ENCODE peak calls at places on chromosomes 16 and 17, in five cellular contexts. One of them, this sample, is unnamed.

GRCh38 chr16:16030449-16030848 is 81.0 kb downstream of the ABCC1 start:
- DNase-seq in SK-N-SH: no peak
- DNase-seq in K562: no peak
- DNase-seq in GM12878: no peak
- DNase-seq in HepG2: no peak
- DNase-seq in this sample: no peak

GRCh38 chr16:12618515-12618914 is 185.2 kb downstream of the CPPED1 start:
- DNase-seq in SK-N-SH: no peak
- DNase-seq in K562: no peak
- DNase-seq in GM12878: no peak
- DNase-seq in HepG2: no peak
- DNase-seq in this sample: no peak

GRCh38 chr17:50352693-50353599 is 7.0 kb downstream of the XYLT2 start:
- DNase-seq in SK-N-SH: no peak
- DNase-seq in K562: no peak
- DNase-seq in GM12878: no peak
- DNase-seq in HepG2: no peak
- DNase-seq in this sample: no peak

GRCh38 chr17:65324977-65325376 is 187.8 kb downstream of the RGS9 start:
- DNase-seq in SK-N-SH: no peak
- DNase-seq in K562: no peak
- DNase-seq in GM12878: no peak
- DNase-seq in HepG2: no peak
- DNase-seq in this sample: no peak

GRCh38 chr16:66188786-66189725 is 177.4 kb upstream of the CDH5 start:
- DNase-seq in SK-N-SH: no peak
- DNase-seq in K562: no peak
- DNase-seq in GM12878: no peak
- DNase-seq in HepG2: no peak
- DNase-seq in this sample: no peak

GRCh38 chr16:49754495-49755290 is 101.2 kb downstream of the ZNF423 start:
- DNase-seq in SK-N-SH: peak; percentile 50
- DNase-seq in K562: no peak
- DNase-seq in GM12878: no peak
- DNase-seq in HepG2: no peak
- DNase-seq in this sample: no peak

GRCh38 chr17:64632193-64632592 is 29.9 kb downstream of the SMURF2 start:
- DNase-seq in SK-N-SH: no peak
- DNase-seq in K562: no peak
- DNase-seq in GM12878: no peak
- DNase-seq in HepG2: no peak
- DNase-seq in this sample: no peak

GRCh38 chr16:5615868-5616642 is 518.5 kb upstream of the EEF2KMT start:
- DNase-seq in SK-N-SH: peak; percentile 84
- DNase-seq in K562: peak; percentile 89
- DNase-seq in GM12878: no peak
- DNase-seq in HepG2: peak; percentile 35
- DNase-seq in this sample: peak; percentile 76

GRCh38 chr17:40331743-40332641 is 23.0 kb downstream of the RARA start:
- DNase-seq in SK-N-SH: peak; percentile 97
- DNase-seq in K562: peak; percentile 32
- DNase-seq in GM12878: no peak
- DNase-seq in HepG2: no peak
- DNase-seq in this sample: no peak

GRCh38 chr17:64146418-64147109 is 16.6 kb upstream of the ERN1 start:
- DNase-seq in SK-N-SH: peak; percentile 73
- DNase-seq in K562: no peak
- DNase-seq in GM12878: no peak
- DNase-seq in HepG2: peak; percentile 52
- DNase-seq in this sample: no peak

GRCh38 chr17:11738151-11738550 is 139.9 kb downstream of the DNAH9 start:
- DNase-seq in SK-N-SH: no peak
- DNase-seq in K562: no peak
- DNase-seq in GM12878: no peak
- DNase-seq in HepG2: no peak
- DNase-seq in this sample: no peak

GRCh38 chr16:3999479-3999868 is 116.8 kb downstream of the ADCY9 start:
- DNase-seq in SK-N-SH: no peak
- DNase-seq in K562: no peak
- DNase-seq in GM12878: no peak
- DNase-seq in HepG2: no peak
- DNase-seq in this sample: peak; percentile 50

GRCh38 chr17:62787358-62787757 is 20.8 kb downstream of the MARCHF10 start:
- DNase-seq in SK-N-SH: no peak
- DNase-seq in K562: no peak
- DNase-seq in GM12878: no peak
- DNase-seq in HepG2: no peak
- DNase-seq in this sample: no peak

GRCh38 chr17:73646409-73647305 is 2.4 kb upstream of the SDK2 start:
- DNase-seq in SK-N-SH: peak; percentile 83
- DNase-seq in K562: no peak
- DNase-seq in GM12878: no peak
- DNase-seq in HepG2: peak; percentile 21
- DNase-seq in this sample: no peak

GRCh38 chr17:68704897-68705296 is 103.7 kb upstream of the FAM20A start:
- DNase-seq in SK-N-SH: no peak
- DNase-seq in K562: no peak
- DNase-seq in GM12878: no peak
- DNase-seq in HepG2: no peak
- DNase-seq in this sample: no peak

GRCh38 chr17:36768355-36768754 is 167.0 kb downstream of the MRM1 start:
- DNase-seq in SK-N-SH: no peak
- DNase-seq in K562: peak; percentile 34
- DNase-seq in GM12878: no peak
- DNase-seq in HepG2: no peak
- DNase-seq in this sample: no peak

GRCh38 chr16:3328643-3329042 is 23.3 kb downstream of the ZNF75A start:
- DNase-seq in SK-N-SH: no peak
- DNase-seq in K562: no peak
- DNase-seq in GM12878: no peak
- DNase-seq in HepG2: peak; percentile 66
- DNase-seq in this sample: no peak

GRCh38 chr16:20844054-20844453 is 37.7 kb downstream of the REXO5 start:
- DNase-seq in SK-N-SH: no peak
- DNase-seq in K562: no peak
- DNase-seq in GM12878: no peak
- DNase-seq in HepG2: no peak
- DNase-seq in this sample: no peak

GRCh38 chr16:65468121-65468520 is 346.3 kb upstream of the CDH11 start:
- DNase-seq in SK-N-SH: no peak
- DNase-seq in K562: no peak
- DNase-seq in GM12878: no peak
- DNase-seq in HepG2: no peak
- DNase-seq in this sample: no peak

GRCh38 chr17:77186141-77186604 is 45.4 kb downstream of the SEC14L1 start:
- DNase-seq in SK-N-SH: no peak
- DNase-seq in K562: no peak
- DNase-seq in GM12878: no peak
- DNase-seq in HepG2: no peak
- DNase-seq in this sample: no peak

GRCh38 chr16:58462997-58463891 is 36.7 kb upstream of the NDRG4 start:
- DNase-seq in SK-N-SH: peak; percentile 85
- DNase-seq in K562: peak; percentile 62
- DNase-seq in GM12878: no peak
- DNase-seq in HepG2: no peak
- DNase-seq in this sample: peak; percentile 55

GRCh38 chr17:61309857-61310256 is 89.8 kb upstream of the TBX2 start:
- DNase-seq in SK-N-SH: no peak
- DNase-seq in K562: no peak
- DNase-seq in GM12878: no peak
- DNase-seq in HepG2: no peak
- DNase-seq in this sample: no peak

GRCh38 chr17:57629886-57630285 is 115.2 kb downstream of the CCDC182 start:
- DNase-seq in SK-N-SH: no peak
- DNase-seq in K562: no peak
- DNase-seq in GM12878: no peak
- DNase-seq in HepG2: no peak
- DNase-seq in this sample: no peak

GRCh38 chr17:63703029-63703428 is 3.1 kb upstream of the LIMD2 start:
- DNase-seq in SK-N-SH: no peak
- DNase-seq in K562: no peak
- DNase-seq in GM12878: no peak
- DNase-seq in HepG2: no peak
- DNase-seq in this sample: no peak

GRCh38 chr16:79261461-79261860 is 339.1 kb downstream of the MAF start:
- DNase-seq in SK-N-SH: peak; percentile 28
- DNase-seq in K562: peak; percentile 27
- DNase-seq in GM12878: no peak
- DNase-seq in HepG2: peak; percentile 21
- DNase-seq in this sample: peak; percentile 58

GRCh38 chr17:59851431-59852375 is 41.0 kb downstream of the TUBD1 start:
- DNase-seq in SK-N-SH: no peak
- DNase-seq in K562: no peak
- DNase-seq in GM12878: no peak
- DNase-seq in HepG2: no peak
- DNase-seq in this sample: no peak

GRCh38 chr17:39740357-39741111 is 2.8 kb downstream of the GRB7 start:
- DNase-seq in SK-N-SH: peak; percentile 26
- DNase-seq in K562: peak; percentile 71
- DNase-seq in GM12878: no peak
- DNase-seq in HepG2: peak; percentile 90
- DNase-seq in this sample: no peak

DNA sequence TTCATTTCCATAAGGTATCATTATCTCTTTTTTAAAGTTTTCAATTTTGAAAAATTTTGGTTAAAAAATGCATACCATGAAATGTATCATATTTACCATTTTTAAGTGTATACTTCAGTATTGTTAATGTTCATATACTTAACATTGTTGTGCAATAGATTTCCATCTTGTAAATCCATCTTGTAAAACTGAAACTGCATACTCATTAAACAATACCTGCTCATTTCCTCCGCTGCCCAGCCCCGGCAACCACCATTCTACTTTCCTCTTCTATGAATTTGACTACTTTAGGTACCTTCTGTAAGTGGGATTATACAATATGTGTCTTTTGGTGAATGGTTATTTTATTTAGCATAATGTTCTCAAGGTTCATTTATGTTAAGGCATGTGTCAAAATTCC is 6.5 kb downstream of the CCL2 start:
- DNase-seq in SK-N-SH: no peak
- DNase-seq in K562: no peak
- DNase-seq in GM12878: no peak
- DNase-seq in HepG2: no peak
- DNase-seq in this sample: no peak
- TF ChIP-seq FOXM1 in SK-N-SH: no peak
- TF ChIP-seq FOXM1 in K562: no peak
- TF ChIP-seq FOXM1 in GM12878: no peak
- TF ChIP-seq FOXM1 in HepG2: no peak
- TF ChIP-seq FOXM1 in this sample: no peak

DNA sequence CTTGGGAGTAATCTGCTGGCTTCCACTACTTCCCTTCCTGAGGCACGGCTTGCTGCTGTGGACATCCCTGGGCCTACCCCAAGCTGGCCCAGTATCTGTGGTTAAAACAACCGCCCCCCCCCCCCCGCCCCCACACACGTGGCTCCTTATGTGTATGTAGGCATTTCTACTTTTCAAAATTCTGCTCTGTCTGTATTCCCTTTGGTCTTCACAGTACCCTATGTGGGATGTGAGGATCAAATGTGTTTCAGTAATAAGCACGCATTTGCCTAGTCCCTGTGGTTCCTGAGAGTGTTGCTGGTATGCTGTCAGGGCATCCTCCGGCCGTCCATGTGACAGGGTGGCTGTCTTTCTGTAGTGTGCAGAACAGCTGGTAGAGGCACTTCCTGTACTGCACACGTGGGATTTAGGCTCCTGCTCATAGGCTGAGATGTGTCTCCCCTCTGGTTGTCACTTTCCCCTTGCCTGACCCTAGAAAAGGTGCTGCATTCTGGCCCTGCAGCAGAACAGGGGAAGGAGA is 2.2 kb downstream of the NT5M start:
- DNase-seq in SK-N-SH: peak; percentile 73
- DNase-seq in K562: peak; percentile 38
- DNase-seq in GM12878: peak; percentile 50
- DNase-seq in HepG2: peak; percentile 33
- DNase-seq in this sample: no peak
- TF ChIP-seq FOXM1 in SK-N-SH: no peak
- TF ChIP-seq FOXM1 in K562: no peak
- TF ChIP-seq FOXM1 in GM12878: no peak
- TF ChIP-seq FOXM1 in HepG2: no peak
- TF ChIP-seq FOXM1 in this sample: no peak

DNA sequence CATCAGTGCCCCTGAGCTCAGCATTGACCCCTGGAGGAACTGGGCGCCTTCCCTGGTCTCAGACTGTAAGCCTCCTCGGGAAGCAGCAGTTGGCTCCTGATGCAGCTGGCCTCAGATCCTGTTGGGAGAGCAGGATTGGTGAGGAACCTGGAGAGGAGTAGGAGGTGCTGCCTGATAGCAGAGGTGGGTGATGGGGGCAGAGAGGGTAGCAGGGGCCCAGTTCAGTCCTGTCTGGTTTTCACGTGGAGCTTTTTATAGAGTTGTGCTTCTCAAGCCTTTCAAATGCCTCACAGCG is 23.8 kb upstream of the ZNF750 start:
- DNase-seq in SK-N-SH: no peak
- DNase-seq in K562: no peak
- DNase-seq in GM12878: no peak
- DNase-seq in HepG2: no peak
- DNase-seq in this sample: no peak
- TF ChIP-seq FOXM1 in SK-N-SH: no peak
- TF ChIP-seq FOXM1 in K562: no peak
- TF ChIP-seq FOXM1 in GM12878: no peak
- TF ChIP-seq FOXM1 in HepG2: no peak
- TF ChIP-seq FOXM1 in this sample: no peak

GRCh38 chr16:25893332-25893731 is 201.6 kb downstream of the HS3ST4 start:
- DNase-seq in SK-N-SH: no peak
- DNase-seq in K562: peak; percentile 41
- DNase-seq in GM12878: no peak
- DNase-seq in HepG2: no peak
- DNase-seq in this sample: no peak
- TF ChIP-seq FOXM1 in SK-N-SH: no peak
- TF ChIP-seq FOXM1 in K562: no peak
- TF ChIP-seq FOXM1 in GM12878: no peak
- TF ChIP-seq FOXM1 in HepG2: no peak
- TF ChIP-seq FOXM1 in this sample: no peak

GRCh38 chr17:28405632-28406477 is at the start of gene SLC46A1:
- DNase-seq in SK-N-SH: peak; percentile 91
- DNase-seq in K562: peak; percentile 90
- DNase-seq in GM12878: no peak
- DNase-seq in HepG2: peak; percentile 28
- DNase-seq in this sample: peak; percentile 70
- TF ChIP-seq FOXM1 in SK-N-SH: no peak
- TF ChIP-seq FOXM1 in K562: no peak
- TF ChIP-seq FOXM1 in GM12878: no peak
- TF ChIP-seq FOXM1 in HepG2: no peak
- TF ChIP-seq FOXM1 in this sample: no peak